ENCODE peak calls at places on chromosomes 12 and 14, in five cellular contexts. One of them, this sample, is unnamed. For H3K27me3 and H4K20me1, the result is how much of the 10 kb centered on the place peaks cover.

GRCh38 chr14:33686856-33687255 is 264.0 kb downstream of the EGLN3 start:
- DNase-seq in HCT116: no peak
- DNase-seq in IMR-90: no peak
- DNase-seq in fibroblast of lung: no peak
- DNase-seq in hepatocyte: no peak
- DNase-seq in this sample: no peak

GRCh38 chr12:103966736-103967135 is 1.1 kb downstream of the TDG start:
- DNase-seq in HCT116: no peak
- DNase-seq in IMR-90: no peak
- DNase-seq in fibroblast of lung: no peak
- DNase-seq in hepatocyte: no peak
- DNase-seq in this sample: peak

GRCh38 chr14:103597623-103598372 is 31.2 kb upstream of the KLC1 start:
- DNase-seq in HCT116: peak
- DNase-seq in IMR-90: peak
- DNase-seq in fibroblast of lung: peak
- DNase-seq in hepatocyte: peak
- DNase-seq in this sample: peak

GRCh38 chr12:52528641-52529143 is 8.5 kb upstream of the KRT5 start:
- DNase-seq in HCT116: no peak
- DNase-seq in IMR-90: no peak
- DNase-seq in fibroblast of lung: no peak
- DNase-seq in hepatocyte: no peak
- DNase-seq in this sample: no peak

GRCh38 chr12:67358686-67359374 is 89.7 kb downstream of the CAND1 start:
- DNase-seq in HCT116: no peak
- DNase-seq in IMR-90: peak
- DNase-seq in fibroblast of lung: peak
- DNase-seq in hepatocyte: no peak
- DNase-seq in this sample: peak

GRCh38 chr12:49901026-49901425 is 2.7 kb downstream of the FAIM2 start:
- DNase-seq in HCT116: no peak
- DNase-seq in IMR-90: no peak
- DNase-seq in fibroblast of lung: no peak
- DNase-seq in hepatocyte: no peak
- DNase-seq in this sample: no peak

GRCh38 chr14:77316872-77317271 is 3.8 kb downstream of the POMT2 start:
- DNase-seq in HCT116: no peak
- DNase-seq in IMR-90: no peak
- DNase-seq in fibroblast of lung: no peak
- DNase-seq in hepatocyte: no peak
- DNase-seq in this sample: no peak

GRCh38 chr12:47068539-47068938 is 10.9 kb upstream of the PCED1B start:
- DNase-seq in HCT116: no peak
- DNase-seq in IMR-90: no peak
- DNase-seq in fibroblast of lung: no peak
- DNase-seq in hepatocyte: no peak
- DNase-seq in this sample: no peak

GRCh38 chr14:104245075-104245474 is 106.7 kb downstream of the KIF26A start:
- DNase-seq in HCT116: no peak
- DNase-seq in IMR-90: no peak
- DNase-seq in fibroblast of lung: no peak
- DNase-seq in hepatocyte: no peak
- DNase-seq in this sample: no peak

GRCh38 chr12:108033091-108033490 is 96.0 kb upstream of the WSCD2 start:
- DNase-seq in HCT116: no peak
- DNase-seq in IMR-90: no peak
- DNase-seq in fibroblast of lung: no peak
- DNase-seq in hepatocyte: no peak
- DNase-seq in this sample: no peak

DNA sequence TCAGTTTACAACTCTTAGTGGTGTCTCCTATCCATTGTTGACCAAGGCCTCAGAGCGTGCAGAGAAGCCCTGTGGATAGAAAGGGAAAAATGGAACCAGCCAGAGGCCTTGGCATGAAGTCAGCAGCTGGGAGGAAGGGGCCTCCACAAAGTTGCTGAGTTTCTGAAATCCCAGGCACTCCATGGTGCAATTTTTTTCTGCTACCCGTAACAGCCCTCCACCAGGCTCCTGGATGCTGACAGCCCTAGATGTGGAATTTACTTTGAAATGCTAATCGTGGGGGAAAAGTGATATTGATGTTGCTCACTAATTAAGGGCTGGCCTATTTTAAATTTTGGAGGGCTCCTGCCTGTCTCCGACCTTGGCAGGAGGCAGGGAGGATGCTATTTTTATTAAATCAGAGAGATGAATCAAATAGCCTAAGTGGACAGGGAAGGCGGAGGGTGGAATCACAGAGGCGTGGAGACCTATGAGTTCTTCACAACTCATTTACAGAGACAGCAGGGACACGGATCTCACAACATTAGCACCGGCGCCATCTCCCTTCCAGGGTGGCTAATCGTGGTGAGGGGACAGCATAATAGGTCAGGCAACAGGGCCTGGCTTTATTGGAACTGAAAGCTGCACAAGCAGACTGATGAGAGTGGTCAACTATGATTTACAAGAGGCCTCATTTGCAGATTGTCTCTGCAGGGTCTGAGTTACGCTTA is 99.9 kb upstream of the WSCD2 start:
- DNase-seq in HCT116: no peak
- DNase-seq in IMR-90: no peak
- DNase-seq in fibroblast of lung: no peak
- DNase-seq in hepatocyte: no peak
- DNase-seq in this sample: no peak
- H3K27me3 ChIP-seq in HCT116: under half
- H3K27me3 ChIP-seq in IMR-90: under half
- H3K27me3 ChIP-seq in fibroblast of lung: under half
- H3K27me3 ChIP-seq in hepatocyte: under half
- H3K27me3 ChIP-seq in this sample: under half

GRCh38 chr14:100712490-100712889 is 14.2 kb upstream of the DLK1 start:
- DNase-seq in HCT116: no peak
- DNase-seq in IMR-90: no peak
- DNase-seq in fibroblast of lung: no peak
- DNase-seq in hepatocyte: no peak
- DNase-seq in this sample: no peak

GRCh38 chr14:100714205-100714781 is 12.4 kb upstream of the DLK1 start:
- DNase-seq in HCT116: no peak
- DNase-seq in IMR-90: no peak
- DNase-seq in fibroblast of lung: no peak
- DNase-seq in hepatocyte: no peak
- DNase-seq in this sample: peak

GRCh38 chr14:100715803-100716202 is 10.9 kb upstream of the DLK1 start:
- DNase-seq in HCT116: no peak
- DNase-seq in IMR-90: no peak
- DNase-seq in fibroblast of lung: no peak
- DNase-seq in hepatocyte: no peak
- DNase-seq in this sample: no peak

GRCh38 chr14:100715332-100715731 is 11.4 kb upstream of the DLK1 start:
- DNase-seq in HCT116: no peak
- DNase-seq in IMR-90: no peak
- DNase-seq in fibroblast of lung: no peak
- DNase-seq in hepatocyte: no peak
- DNase-seq in this sample: no peak

DNA sequence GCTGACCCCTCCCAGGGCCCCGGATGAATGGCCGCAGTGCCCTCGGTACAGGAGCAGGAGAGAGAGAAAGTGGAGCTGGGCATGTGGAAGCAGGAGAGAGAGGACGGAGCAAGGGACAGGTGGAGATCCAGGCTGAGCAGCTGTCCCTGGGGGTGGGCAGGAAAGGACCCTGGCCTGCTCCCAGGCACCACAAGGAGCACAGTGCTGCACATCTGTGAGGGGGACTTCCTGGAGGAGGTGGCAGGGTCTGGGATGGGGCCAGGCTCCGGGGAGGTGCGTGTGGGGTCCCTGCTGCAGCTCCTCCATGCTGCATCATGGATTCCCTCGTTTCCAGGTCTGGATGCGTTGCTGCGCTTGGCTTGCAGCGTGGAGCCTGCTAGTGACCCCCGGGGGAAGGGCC is 13.0 kb upstream of the DLK1 start:
- DNase-seq in HCT116: no peak
- DNase-seq in IMR-90: no peak
- DNase-seq in fibroblast of lung: no peak
- DNase-seq in hepatocyte: no peak
- DNase-seq in this sample: no peak
- H4K20me1 ChIP-seq in HCT116: under half
- H4K20me1 ChIP-seq in IMR-90: under half
- H4K20me1 ChIP-seq in fibroblast of lung: under half
- H4K20me1 ChIP-seq in hepatocyte: under half
- H4K20me1 ChIP-seq in this sample: under half

GRCh38 chr14:67569651-67570290 is 30.3 kb downstream of the PIGH start:
- DNase-seq in HCT116: no peak
- DNase-seq in IMR-90: no peak
- DNase-seq in fibroblast of lung: no peak
- DNase-seq in hepatocyte: no peak
- DNase-seq in this sample: no peak

GRCh38 chr14:67569011-67569650 is 30.9 kb downstream of the PIGH start:
- DNase-seq in HCT116: no peak
- DNase-seq in IMR-90: no peak
- DNase-seq in fibroblast of lung: no peak
- DNase-seq in hepatocyte: no peak
- DNase-seq in this sample: no peak

GRCh38 chr14:67566908-67567307 is 33.2 kb downstream of the PIGH start:
- DNase-seq in HCT116: no peak
- DNase-seq in IMR-90: no peak
- DNase-seq in fibroblast of lung: peak
- DNase-seq in hepatocyte: peak
- DNase-seq in this sample: no peak

GRCh38 chr14:67570453-67570852 is 29.6 kb downstream of the PIGH start:
- DNase-seq in HCT116: no peak
- DNase-seq in IMR-90: no peak
- DNase-seq in fibroblast of lung: no peak
- DNase-seq in hepatocyte: no peak
- DNase-seq in this sample: no peak

GRCh38 chr14:67567654-67568053 is 32.4 kb downstream of the PIGH start:
- DNase-seq in HCT116: no peak
- DNase-seq in IMR-90: no peak
- DNase-seq in fibroblast of lung: no peak
- DNase-seq in hepatocyte: peak
- DNase-seq in this sample: no peak
- H2AFZ ChIP-seq in HCT116: no peak
- H2AFZ ChIP-seq in IMR-90: no peak
- H2AFZ ChIP-seq in fibroblast of lung: no peak
- H2AFZ ChIP-seq in hepatocyte: no peak
- H2AFZ ChIP-seq in this sample: no peak

GRCh38 chr12:1869145-1869544 is 48.8 kb downstream of the LRTM2 start:
- DNase-seq in HCT116: no peak
- DNase-seq in IMR-90: no peak
- DNase-seq in fibroblast of lung: no peak
- DNase-seq in hepatocyte: no peak
- DNase-seq in this sample: no peak
- H3K27me3 ChIP-seq in HCT116: under half
- H3K27me3 ChIP-seq in IMR-90: under half
- H3K27me3 ChIP-seq in fibroblast of lung: under half
- H3K27me3 ChIP-seq in hepatocyte: under half
- H3K27me3 ChIP-seq in this sample: half or more

GRCh38 chr12:122040579-122041386 is 19.1 kb downstream of the BCL7A start:
- DNase-seq in HCT116: no peak
- DNase-seq in IMR-90: no peak
- DNase-seq in fibroblast of lung: no peak
- DNase-seq in hepatocyte: peak
- DNase-seq in this sample: no peak

GRCh38 chr12:122035292-122035691 is 13.6 kb downstream of the BCL7A start:
- DNase-seq in HCT116: no peak
- DNase-seq in IMR-90: no peak
- DNase-seq in fibroblast of lung: no peak
- DNase-seq in hepatocyte: no peak
- DNase-seq in this sample: no peak

GRCh38 chr12:122031342-122032216 is 9.9 kb downstream of the BCL7A start:
- DNase-seq in HCT116: no peak
- DNase-seq in IMR-90: no peak
- DNase-seq in fibroblast of lung: no peak
- DNase-seq in hepatocyte: peak
- DNase-seq in this sample: peak

GRCh38 chr12:122032570-122032969 is 10.9 kb downstream of the BCL7A start:
- DNase-seq in HCT116: no peak
- DNase-seq in IMR-90: no peak
- DNase-seq in fibroblast of lung: no peak
- DNase-seq in hepatocyte: no peak
- DNase-seq in this sample: no peak

GRCh38 chr12:122036153-122036552 is 14.5 kb downstream of the BCL7A start:
- DNase-seq in HCT116: no peak
- DNase-seq in IMR-90: no peak
- DNase-seq in fibroblast of lung: no peak
- DNase-seq in hepatocyte: no peak
- DNase-seq in this sample: no peak
- H4K20me1 ChIP-seq in HCT116: under half
- H4K20me1 ChIP-seq in IMR-90: under half
- H4K20me1 ChIP-seq in fibroblast of lung: under half
- H4K20me1 ChIP-seq in hepatocyte: under half
- H4K20me1 ChIP-seq in this sample: under half

DNA sequence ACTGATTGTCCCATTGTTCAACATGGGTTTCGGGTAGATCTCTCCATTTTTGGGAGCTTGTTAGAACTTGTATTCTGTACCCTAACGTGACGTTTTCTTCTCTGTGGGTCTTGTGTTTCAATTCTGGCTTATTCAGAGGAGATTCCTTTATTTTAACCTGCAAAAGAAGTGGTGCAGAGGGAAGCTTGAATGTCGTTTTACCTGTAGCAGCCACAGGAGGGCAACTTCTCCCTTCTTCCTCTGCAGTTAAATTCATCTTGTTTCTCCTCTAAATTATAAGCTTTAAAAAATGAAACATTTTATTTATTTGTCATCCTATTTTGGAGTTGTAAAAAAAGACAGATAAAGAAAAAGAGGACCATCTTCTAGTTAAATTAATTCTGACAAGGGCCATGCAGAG is 13.7 kb upstream of the CLEC4D start:
- DNase-seq in HCT116: no peak
- DNase-seq in IMR-90: no peak
- DNase-seq in fibroblast of lung: no peak
- DNase-seq in hepatocyte: no peak
- DNase-seq in this sample: no peak
- H2AFZ ChIP-seq in HCT116: no peak
- H2AFZ ChIP-seq in IMR-90: no peak
- H2AFZ ChIP-seq in fibroblast of lung: no peak
- H2AFZ ChIP-seq in hepatocyte: no peak
- H2AFZ ChIP-seq in this sample: no peak

GRCh38 chr12:53887881-53888280 is 50.8 kb upstream of the HOXC13 start:
- DNase-seq in HCT116: no peak
- DNase-seq in IMR-90: no peak
- DNase-seq in fibroblast of lung: no peak
- DNase-seq in hepatocyte: no peak
- DNase-seq in this sample: no peak

GRCh38 chr12:53892760-53893159 is 45.9 kb upstream of the HOXC13 start:
- DNase-seq in HCT116: no peak
- DNase-seq in IMR-90: no peak
- DNase-seq in fibroblast of lung: no peak
- DNase-seq in hepatocyte: no peak
- DNase-seq in this sample: no peak

GRCh38 chr12:53886996-53887395 is 51.6 kb upstream of the HOXC13 start:
- DNase-seq in HCT116: no peak
- DNase-seq in IMR-90: no peak
- DNase-seq in fibroblast of lung: no peak
- DNase-seq in hepatocyte: no peak
- DNase-seq in this sample: no peak

DNA sequence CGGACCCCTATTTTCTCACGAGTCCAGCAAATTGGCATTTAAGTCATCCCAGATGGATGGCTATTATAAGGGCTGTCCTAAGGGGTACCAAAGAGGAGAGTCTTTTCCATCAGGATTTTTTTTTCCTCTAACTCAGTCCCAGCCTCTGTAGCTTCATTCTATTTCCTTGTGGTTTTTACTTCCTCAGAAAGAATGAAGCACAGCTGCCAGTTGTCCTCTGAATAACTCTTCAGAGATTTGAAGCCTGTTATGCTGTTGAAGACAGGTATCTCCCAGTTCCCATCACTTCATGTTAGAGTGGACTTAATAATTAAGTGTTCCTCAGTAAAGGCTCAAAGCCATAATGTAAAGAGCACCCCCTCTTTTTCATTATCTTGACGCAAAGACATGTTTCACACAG is 48.5 kb upstream of the HOXC13 start:
- DNase-seq in HCT116: no peak
- DNase-seq in IMR-90: no peak
- DNase-seq in fibroblast of lung: no peak
- DNase-seq in hepatocyte: no peak
- DNase-seq in this sample: no peak
- H3K27me3 ChIP-seq in HCT116: under half
- H3K27me3 ChIP-seq in IMR-90: under half
- H3K27me3 ChIP-seq in fibroblast of lung: under half
- H3K27me3 ChIP-seq in hepatocyte: half or more
- H3K27me3 ChIP-seq in this sample: half or more